ENCODE peak calls at places on chromosome 20, in five cellular contexts. W is CD8-positive, alpha-beta T cell; B is GM18507; Q is WTC11; E is frontal cortex. O is an unnamed sample.
A peak's percentile ranks its signal among the peaks of the same experiment; 100 is the strongest.

GRCh38 chr20:9068232-9068781 is 580 bp upstream of the PLCB4 start:
- DNase-seq in Q (peak; percentile 70), E (peak; percentile 46), B (no peak), W (no peak), O (no peak)

GRCh38 chr20:58542411-58543095 is 27.4 kb upstream of the APCDD1L start:
- DNase-seq in W (no peak), Q (no peak), B (no peak), E (no peak), O (no peak)

GRCh38 chr20:41152108-41152757 is 14.9 kb downstream of the PLCG1 start:
- DNase-seq in E (no peak), W (no peak), Q (no peak), B (no peak), O (no peak)

GRCh38 chr20:64246616-64247311 is 8.8 kb upstream of the PCMTD2 start:
- DNase-seq in B (no peak), E (no peak), W (no peak), Q (no peak), O (no peak)

GRCh38 chr20:33091693-33092092 is 12.2 kb downstream of the BPIFB4 start:
- DNase-seq in Q (no peak), B (no peak), E (no peak), W (no peak), O (no peak)

GRCh38 chr20:10761232-10761631 is 87.4 kb upstream of the JAG1 start:
- DNase-seq in B (no peak), E (peak; percentile 8), W (no peak), Q (no peak), O (no peak)

GRCh38 chr20:20019123-20019522 is 2.0 kb downstream of the NAA20 start:
- DNase-seq in Q (no peak), B (no peak), W (no peak), E (no peak), O (no peak)

GRCh38 chr20:57999465-58000111 is 228.9 kb downstream of the ANKRD60 start:
- DNase-seq in B (no peak), E (peak; percentile 58), Q (peak; percentile 33), W (no peak), O (no peak)

GRCh38 chr20:25623225-25623735 is 534 bp downstream of the NANP start:
- DNase-seq in Q (peak; percentile 24), W (peak; percentile 1), B (no peak), E (peak; percentile 30), O (peak; percentile 35)

GRCh38 chr20:50256577-50256976 is 65.9 kb downstream of the CEBPB start:
- DNase-seq in Q (no peak), B (no peak), W (no peak), E (no peak), O (no peak)

GRCh38 chr20:10597637-10598036 is 76.2 kb downstream of the JAG1 start:
- DNase-seq in Q (no peak), E (no peak), W (no peak), B (no peak), O (no peak)

GRCh38 chr20:21235713-21236445 is 67.3 kb upstream of the XRN2 start:
- DNase-seq in B (peak; percentile 20), E (peak; percentile 46), Q (peak; percentile 76), W (peak; percentile 46), O (peak; percentile 22)

GRCh38 chr20:33415948-33416347 is 14.6 kb upstream of the CDK5RAP1 start:
- DNase-seq in Q (peak; percentile 52), B (no peak), E (peak; percentile 59), W (no peak), O (no peak)

GRCh38 chr20:17518339-17519052 is 12.7 kb downstream of the BFSP1 start:
- DNase-seq in E (peak; percentile 25), B (no peak), W (no peak), Q (peak; percentile 53), O (no peak)

GRCh38 chr20:10982692-10983091 is 308.9 kb upstream of the JAG1 start:
- DNase-seq in Q (no peak), W (no peak), E (no peak), B (no peak), O (no peak)

GRCh38 chr20:62845416-62845815 is 16.2 kb downstream of the TCFL5 start:
- DNase-seq in W (no peak), B (no peak), Q (no peak), E (no peak), O (no peak)

GRCh38 chr20:17680128-17680835 is 1.8 kb downstream of the RRBP1 start:
- DNase-seq in W (peak; percentile 7), Q (no peak), E (no peak), B (no peak), O (no peak)

GRCh38 chr20:25054995-25055629 is 2.8 kb downstream of the ACSS1 start:
- DNase-seq in Q (no peak), E (no peak), B (no peak), W (no peak), O (no peak)

GRCh38 chr20:44494266-44494665 is 18.6 kb downstream of the TTPAL start:
- DNase-seq in Q (no peak), B (no peak), E (no peak), W (no peak), O (no peak)

GRCh38 chr20:164618-165017 is 7.4 kb downstream of the DEFB127 start:
- DNase-seq in B (no peak), Q (no peak), E (no peak), W (no peak), O (no peak)

GRCh38 chr20:54132612-54133433 is 41.0 kb downstream of the CYP24A1 start:
- DNase-seq in B (no peak), W (no peak), Q (no peak), E (no peak), O (no peak)

GRCh38 chr20:18840248-18840645 is 26.7 kb downstream of the SCP2D1 start:
- DNase-seq in Q (no peak), B (no peak), E (no peak), W (no peak), O (no peak)

GRCh38 chr20:53949319-53949839 is 121.0 kb downstream of the BCAS1 start:
- DNase-seq in E (peak; percentile 23), W (peak; percentile 63), Q (no peak), B (peak; percentile 33), O (no peak)